ENCODE peak calls at places on chromosomes 2 and 18, in eight cellular contexts. D, L, M, V, B, P, A and I are unnamed samples.

GRCh38 chr2:115910270-115910669 is 1467.8 kb downstream of the DPP10 start:
- DNase-seq in D (no peak), L (peak; percentile 53), M (no peak), V (no peak), B (no peak), P (peak; percentile 26), A (no peak), I (no peak)

GRCh38 chr2:25587361-25587760 is 86.0 kb downstream of the DTNB start:
- DNase-seq in D (no peak), L (no peak), M (peak; percentile 79), V (no peak), B (peak; percentile 81), P (peak; percentile 24), A (no peak), I (peak; percentile 16)

GRCh38 chr2:48218169-48218568 is 311.8 kb upstream of the STON1 start:
- DNase-seq in D (no peak), L (no peak), M (no peak), V (no peak), B (no peak), P (no peak), A (no peak), I (no peak)

GRCh38 chr2:231765496-231765929 is 15.6 kb downstream of the PDE6D start:
- DNase-seq in D (no peak), L (no peak), M (no peak), V (no peak), B (no peak), P (no peak), A (no peak), I (no peak)

GRCh38 chr2:172103471-172104292 is 982 bp upstream of the DLX2 start:
- DNase-seq in D (peak; percentile 73), L (peak; percentile 96), M (peak; percentile 76), V (peak; percentile 77), B (peak; percentile 95), P (peak; percentile 91), A (peak; percentile 74), I (no peak)

GRCh38 chr18:21684731-21685130 is 19.8 kb downstream of the ABHD3 start:
- DNase-seq in D (no peak), L (no peak), M (no peak), V (no peak), B (no peak), P (no peak), A (no peak), I (no peak)

GRCh38 chr2:154762638-154763037 is 64.1 kb downstream of the KCNJ3 start:
- DNase-seq in D (no peak), L (no peak), M (no peak), V (no peak), B (no peak), P (no peak), A (no peak), I (no peak)

GRCh38 chr2:86566158-86566827 is 3.0 kb upstream of the CHMP3 start:
- DNase-seq in D (no peak), L (no peak), M (no peak), V (no peak), B (no peak), P (no peak), A (no peak), I (no peak)

GRCh38 chr2:69716555-69717120 is 25.3 kb upstream of the ANXA4 start:
- DNase-seq in D (no peak), L (no peak), M (no peak), V (no peak), B (peak; percentile 78), P (peak; percentile 80), A (no peak), I (no peak)

GRCh38 chr18:78595453-78595852 is 384.2 kb upstream of the SALL3 start:
- DNase-seq in D (no peak), L (no peak), M (no peak), V (no peak), B (no peak), P (no peak), A (no peak), I (no peak)

GRCh38 chr2:157336137-157336721 is 10.6 kb upstream of the ERMN start:
- DNase-seq in D (no peak), L (peak; percentile 69), M (peak; percentile 51), V (no peak), B (no peak), P (peak; percentile 67), A (peak; percentile 29), I (no peak)

GRCh38 chr2:203126971-203127370 is 111.8 kb upstream of the CYP20A1 start:
- DNase-seq in D (no peak), L (no peak), M (no peak), V (no peak), B (no peak), P (no peak), A (no peak), I (peak; percentile 21)

GRCh38 chr2:78546843-78547242 is 478.7 kb upstream of the REG3G start:
- DNase-seq in D (no peak), L (no peak), M (no peak), V (no peak), B (no peak), P (no peak), A (no peak), I (no peak)

DNA sequence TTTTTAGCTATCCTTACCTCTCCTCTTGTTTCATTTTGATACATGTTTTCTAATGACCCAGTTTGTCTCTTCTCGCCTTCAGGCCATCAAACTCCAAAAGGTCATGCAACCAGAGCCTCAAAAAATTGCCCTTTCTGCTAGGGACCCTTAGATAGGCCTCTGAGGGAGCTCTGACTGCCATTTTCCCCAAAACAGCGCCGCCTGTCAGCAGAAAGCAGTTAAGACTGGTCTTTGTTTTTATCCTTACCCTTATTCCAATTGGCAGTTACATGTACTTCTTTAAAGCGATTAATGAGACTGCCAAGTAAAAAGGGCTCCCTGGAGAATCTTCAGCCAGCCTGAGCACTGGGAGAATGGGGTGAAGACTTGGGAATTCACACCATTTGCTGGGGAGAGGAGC is 55.1 kb upstream of the RIT2 start:
- DNase-seq in D (no peak), L (peak; percentile 68), M (no peak), V (no peak), B (no peak), P (no peak), A (no peak), I (no peak)
- TF ChIP-seq CTCF in D (no peak), L (peak; percentile 68), M (no peak), V (no peak), B (peak; percentile 21), P (no peak), A (no peak), I (no peak)

GRCh38 chr18:42959528-42959927 is 156.0 kb downstream of the RIT2 start:
- DNase-seq in D (no peak), L (no peak), M (no peak), V (no peak), B (no peak), P (no peak), A (no peak), I (no peak)

GRCh38 chr18:42954887-42955286 is 160.6 kb downstream of the RIT2 start:
- DNase-seq in D (no peak), L (no peak), M (no peak), V (no peak), B (no peak), P (no peak), A (no peak), I (no peak)

GRCh38 chr18:42956287-42956686 is 159.2 kb downstream of the RIT2 start:
- DNase-seq in D (no peak), L (no peak), M (no peak), V (no peak), B (no peak), P (no peak), A (no peak), I (no peak)

GRCh38 chr18:42961298-42961697 is 154.2 kb downstream of the RIT2 start:
- DNase-seq in D (no peak), L (no peak), M (no peak), V (no peak), B (no peak), P (no peak), A (no peak), I (no peak)

GRCh38 chr18:42958353-42958752 is 157.1 kb downstream of the RIT2 start:
- DNase-seq in D (no peak), L (no peak), M (no peak), V (no peak), B (no peak), P (no peak), A (no peak), I (no peak)
- H3K4me3 ChIP-seq in D (no peak overlapping the region), L (no peak overlapping the region), M (no peak overlapping the region), V (no peak overlapping the region), B (no peak overlapping the region), P (no peak overlapping the region), A (no peak overlapping the region), I (no peak overlapping the region)

GRCh38 chr2:170824526-170825015 is 7.9 kb downstream of the GAD1 start:
- DNase-seq in D (no peak), L (no peak), M (no peak), V (no peak), B (peak; percentile 91), P (no peak), A (no peak), I (no peak)
- H3K36me3 ChIP-seq in D (no peaks in the 10 kb centered on the region), L (no peaks in the 10 kb centered on the region), M (no peaks in the 10 kb centered on the region), V (no peaks in the 10 kb centered on the region), B (no peaks in the 10 kb centered on the region), P (no peaks in the 10 kb centered on the region), A (no peaks in the 10 kb centered on the region), I (no peaks in the 10 kb centered on the region)

GRCh38 chr2:199458806-199459285 is 1.1 kb upstream of the SATB2 start:
- DNase-seq in D (no peak), L (no peak), M (no peak), V (no peak), B (peak; percentile 87), P (peak; percentile 29), A (no peak), I (no peak)

GRCh38 chr2:199458017-199458805 is 472 bp upstream of the SATB2 start:
- DNase-seq in D (peak; percentile 12), L (peak; percentile 83), M (no peak), V (peak; percentile 69), B (peak; percentile 72), P (peak; percentile 60), A (peak; percentile 57), I (no peak)

GRCh38 chr2:199460101-199460671 is 2.4 kb upstream of the SATB2 start:
- DNase-seq in D (no peak), L (no peak), M (no peak), V (no peak), B (peak; percentile 94), P (peak; percentile 35), A (no peak), I (no peak)

GRCh38 chr2:199460808-199461454 is 3.2 kb upstream of the SATB2 start:
- DNase-seq in D (no peak), L (no peak), M (no peak), V (no peak), B (peak; percentile 56), P (no peak), A (no peak), I (no peak)

DNA sequence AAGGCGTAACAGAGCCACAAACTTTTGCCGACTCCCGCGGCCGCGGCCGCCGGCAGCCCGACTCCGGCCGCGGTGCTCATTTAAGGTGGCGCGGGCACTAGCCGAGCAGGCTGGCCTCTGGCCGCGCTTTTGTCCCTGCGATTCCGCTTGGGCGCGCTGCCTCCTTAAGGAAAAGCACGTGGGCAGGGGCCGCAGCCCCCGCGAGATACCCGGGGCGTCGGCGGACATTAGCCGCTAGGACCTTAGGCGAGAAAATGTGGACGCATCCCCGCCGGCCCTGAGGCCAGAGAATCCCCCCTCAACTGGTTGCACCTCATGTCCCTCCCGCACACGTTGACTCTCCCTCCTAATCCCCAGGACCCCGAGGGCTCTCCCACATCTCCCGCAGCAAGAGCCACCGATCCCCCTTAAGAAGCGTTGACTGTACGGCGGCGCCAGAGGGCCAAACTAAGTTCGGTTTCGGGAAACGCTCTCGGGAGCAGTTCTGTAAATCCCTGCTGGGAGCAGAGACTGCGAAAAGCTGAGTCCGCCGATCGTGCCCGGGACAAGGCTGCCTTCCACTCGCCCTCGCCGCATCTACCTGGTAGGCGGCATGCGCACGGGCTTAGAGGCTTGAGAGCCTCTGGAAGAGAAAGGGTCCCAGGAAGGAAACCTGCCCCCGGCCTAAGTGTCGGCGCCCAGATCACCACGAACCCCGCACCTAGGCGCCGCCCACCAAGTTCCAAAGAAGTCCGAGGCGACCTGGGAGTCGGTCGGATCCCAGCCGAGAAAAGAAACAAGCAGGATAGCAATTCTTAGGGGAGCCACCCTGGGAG is 1.8 kb upstream of the SATB2 start:
- DNase-seq in D (peak; percentile 95), L (peak; percentile 98), M (peak; percentile 93), V (peak; percentile 96), B (peak; percentile 97), P (peak; percentile 88), A (peak; percentile 85), I (peak; percentile 75)
- TF ChIP-seq CTCF in D (peak; percentile 10), L (no peak), M (no peak), V (no peak), B (no peak), P (no peak), A (no peak), I (no peak)